ENCODE peak calls at places on chromosomes 13 and 19, in seven cellular contexts. T is tibial artery, X is type B pancreatic cell, M is psoas muscle, E is AG09319, P is WTC11, V is sigmoid colon. Y is an unnamed sample.

GRCh38 chr13:72983085-72983768 is 75.6 kb upstream of the KLF5 start:
- DNase-seq in T (no peak), X (no peak), M (no peak), E (peak), P (no peak), V (no peak), Y (peak)

GRCh38 chr13:78239681-78240080 is 321.1 kb upstream of the EDNRB start:
- DNase-seq in T (no peak), X (no peak), M (no peak), E (no peak), P (no peak), V (no peak), Y (no peak)

GRCh38 chr13:35164324-35164932 is 222.4 kb downstream of the NBEA start:
- DNase-seq in T (no peak), X (no peak), M (no peak), E (no peak), P (no peak), V (no peak), Y (no peak)

GRCh38 chr13:44142911-44143665 is 230.5 kb upstream of the SERP2 start:
- DNase-seq in T (no peak), X (no peak), M (no peak), E (no peak), P (no peak), V (no peak), Y (no peak)

GRCh38 chr19:14432817-14433453 is at the start of gene PKN1:
- DNase-seq in T (no peak), X (no peak), M (peak), E (no peak), P (peak), V (no peak), Y (no peak)

GRCh38 chr13:74256969-74257368 is 122.8 kb upstream of the KLF12 start:
- DNase-seq in T (no peak), X (no peak), M (no peak), E (no peak), P (no peak), V (no peak), Y (no peak)

GRCh38 chr13:89733686-89734085 is 1613.8 kb upstream of the MIR17HG start:
- DNase-seq in T (no peak), X (no peak), M (no peak), E (no peak), P (no peak), V (no peak), Y (no peak)

GRCh38 chr13:112634102-112634501 is 46.1 kb upstream of the TUBGCP3 start:
- DNase-seq in T (no peak), X (no peak), M (no peak), E (no peak), P (no peak), V (no peak), Y (no peak)

GRCh38 chr13:59677966-59678814 is 485.5 kb downstream of the DIAPH3 start:
- DNase-seq in T (no peak), X (no peak), M (no peak), E (peak), P (no peak), V (no peak), Y (peak)

GRCh38 chr19:55247621-55248099 is 11.2 kb downstream of the PPP6R1 start:
- DNase-seq in T (no peak), X (no peak), M (peak), E (peak), P (no peak), V (no peak), Y (no peak)

GRCh38 chr13:34667356-34668218 is 274.5 kb upstream of the NBEA start:
- DNase-seq in T (no peak), X (no peak), M (no peak), E (no peak), P (no peak), V (no peak), Y (no peak)

GRCh38 chr19:40530091-40530901 is 46.4 kb upstream of the SHKBP1 start:
- DNase-seq in T (no peak), X (no peak), M (no peak), E (no peak), P (peak), V (no peak), Y (no peak)

GRCh38 chr13:80654638-80655249 is 313.8 kb upstream of the SPRY2 start:
- DNase-seq in T (no peak), X (no peak), M (no peak), E (no peak), P (no peak), V (no peak), Y (no peak)

GRCh38 chr19:7877249-7877836 is 3.2 kb upstream of the PRR36 start:
- DNase-seq in T (no peak), X (no peak), M (no peak), E (no peak), P (no peak), V (no peak), Y (no peak)

GRCh38 chr13:108779308-108779707 is 149.9 kb downstream of the MYO16 start:
- DNase-seq in T (no peak), X (no peak), M (no peak), E (no peak), P (peak), V (no peak), Y (no peak)
- TF ChIP-seq CTCF in T (no peak), X (no peak), M (no peak), E (no peak), P (no peak), V (no peak), Y (no peak)

GRCh38 chr13:39257642-39258041 is 219.4 kb downstream of the NHLRC3 start:
- DNase-seq in T (no peak), X (no peak), M (no peak), E (no peak), P (no peak), V (no peak), Y (no peak)
- TF ChIP-seq CTCF in T (no peak), X (no peak), M (no peak), E (no peak), P (no peak), V (no peak), Y (no peak)

GRCh38 chr13:94798738-94799137 is 86.4 kb upstream of the SOX21 start:
- DNase-seq in T (no peak), X (no peak), M (no peak), E (no peak), P (no peak), V (no peak), Y (no peak)

GRCh38 chr13:94795292-94795691 is 82.9 kb upstream of the SOX21 start:
- DNase-seq in T (no peak), X (no peak), M (no peak), E (no peak), P (no peak), V (no peak), Y (no peak)

GRCh38 chr13:94799330-94799729 is 87.0 kb upstream of the SOX21 start:
- DNase-seq in T (no peak), X (no peak), M (no peak), E (no peak), P (no peak), V (no peak), Y (no peak)

GRCh38 chr13:94800423-94800822 is 88.1 kb upstream of the SOX21 start:
- DNase-seq in T (no peak), X (no peak), M (no peak), E (no peak), P (no peak), V (no peak), Y (no peak)
- TF ChIP-seq CTCF in T (no peak), X (no peak), M (no peak), E (no peak), P (no peak), V (no peak), Y (peak)

GRCh38 chr19:18683109-18683954 is at the start of gene CRTC1:
- DNase-seq in T (peak), X (peak), M (peak), E (peak), P (peak), V (peak), Y (peak)
- TF ChIP-seq CTCF in T (no peak), X (no peak), M (no peak), E (no peak), P (no peak), V (no peak), Y (peak)

GRCh38 chr13:23790591-23791170 is 98.5 kb downstream of the MIPEP start:
- DNase-seq in T (no peak), X (no peak), M (no peak), E (peak), P (no peak), V (no peak), Y (no peak)

GRCh38 chr13:23794267-23795161 is 94.7 kb downstream of the MIPEP start:
- DNase-seq in T (no peak), X (no peak), M (no peak), E (peak), P (no peak), V (no peak), Y (peak)

GRCh38 chr13:23792680-23793079 is 96.5 kb downstream of the MIPEP start:
- DNase-seq in T (no peak), X (no peak), M (no peak), E (no peak), P (no peak), V (no peak), Y (no peak)

GRCh38 chr13:23796546-23796945 is 92.7 kb downstream of the MIPEP start:
- DNase-seq in T (no peak), X (no peak), M (no peak), E (no peak), P (no peak), V (no peak), Y (no peak)

DNA sequence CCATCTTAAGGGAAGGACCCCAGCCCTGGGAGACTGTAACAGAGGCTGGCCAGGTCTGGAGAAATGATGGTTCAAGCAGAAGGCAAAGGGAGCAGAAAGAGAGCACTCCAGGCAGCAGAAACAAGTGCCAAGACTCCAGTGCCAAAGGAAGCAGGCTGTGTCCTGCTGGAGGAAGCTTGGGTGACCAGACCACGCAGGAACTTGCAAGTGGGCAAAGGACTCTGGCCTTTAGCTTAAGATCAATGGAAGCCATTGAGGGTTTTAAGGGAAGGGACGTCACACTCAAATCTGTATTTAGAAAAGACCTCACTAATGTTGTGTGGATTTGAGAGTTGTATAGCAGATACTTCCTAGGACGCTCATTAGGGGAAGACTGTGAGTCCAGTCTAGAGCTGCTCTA is 95.5 kb downstream of the MIPEP start:
- DNase-seq in T (no peak), X (no peak), M (no peak), E (no peak), P (no peak), V (no peak), Y (no peak)
- TF ChIP-seq CTCF in T (no peak), X (no peak), M (no peak), E (no peak), P (no peak), V (no peak), Y (no peak)

DNA sequence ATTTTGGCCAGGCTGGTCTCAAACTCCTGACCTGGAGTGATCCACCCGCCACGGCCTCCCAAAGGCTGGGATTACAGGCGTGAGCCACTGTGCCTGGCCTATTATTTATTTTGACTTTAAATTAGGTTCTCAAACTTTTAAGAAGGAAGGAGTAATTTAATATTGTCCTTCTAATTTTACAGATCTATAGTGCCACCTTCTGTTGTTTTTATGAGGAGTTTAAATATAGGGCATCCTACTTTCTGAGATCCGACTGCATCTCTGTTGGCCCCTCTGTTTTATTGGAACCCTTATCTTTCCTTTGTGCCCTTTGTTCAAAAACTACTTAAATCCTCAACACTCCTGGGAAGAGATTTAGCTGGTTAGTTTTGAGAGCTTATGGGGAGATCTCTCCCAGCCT is 25.4 kb upstream of the ZMYM5 start:
- DNase-seq in T (no peak), X (no peak), M (no peak), E (no peak), P (no peak), V (no peak), Y (no peak)
- TF ChIP-seq CTCF in T (no peak), X (no peak), M (peak), E (peak), P (no peak), V (no peak), Y (peak)

GRCh38 chr19:4324228-4324627 is 14.4 kb downstream of the STAP2 start:
- DNase-seq in T (no peak), X (no peak), M (no peak), E (no peak), P (no peak), V (no peak), Y (no peak)
- TF ChIP-seq CTCF in T (no peak), X (no peak), M (no peak), E (no peak), P (no peak), V (no peak), Y (no peak)

Y was measured in AG04450.